ENCODE peak calls at places on chromosome 22, in five cellular contexts. U, D, H, L and F are unnamed samples. For H3K4me1, the result is how much of the 10 kb centered on the place peaks cover.

GRCh38 chr22:45961679-45962430 is 15.1 kb downstream of the WNT7B start:
- DNase-seq in L (no peak), D (no peak), U (no peak), H (no peak), F (no peak)

GRCh38 chr22:46734830-46735453 is 3.1 kb downstream of the CERK start:
- DNase-seq in U (no peak), L (no peak), D (no peak), H (no peak), F (peak)

GRCh38 chr22:34055525-34056200 is 135.4 kb upstream of the LARGE1 start:
- DNase-seq in D (no peak), L (no peak), U (no peak), H (peak), F (no peak)

GRCh38 chr22:48097723-48098122 is 1335.3 kb downstream of the TBC1D22A start:
- DNase-seq in D (peak), L (no peak), H (no peak), U (no peak), F (no peak)

GRCh38 chr22:29166180-29166579 is 39.5 kb upstream of the EMID1 start:
- DNase-seq in H (no peak), U (no peak), D (no peak), L (no peak), F (peak)

GRCh38 chr22:29854432-29854831 is 16.4 kb upstream of the ASCC2 start:
- DNase-seq in L (no peak), U (no peak), H (no peak), D (no peak), F (no peak)

GRCh38 chr22:29004647-29005371 is 56.8 kb downstream of the C22orf31 start:
- DNase-seq in H (no peak), U (no peak), L (peak), D (no peak), F (no peak)

GRCh38 chr22:23787600-23787896 is 782 bp downstream of the SMARCB1 start:
- DNase-seq in D (no peak), L (no peak), U (no peak), H (no peak), F (no peak)

GRCh38 chr22:42263944-42264343 is 6.5 kb downstream of the TCF20 start:
- DNase-seq in H (no peak), D (no peak), U (no peak), L (no peak), F (no peak)

GRCh38 chr22:46806789-46807188 is 44.3 kb downstream of the TBC1D22A start:
- DNase-seq in L (no peak), U (no peak), D (no peak), H (no peak), F (no peak)

GRCh38 chr22:42271906-42272305 is 1.5 kb upstream of the TCF20 start:
- DNase-seq in D (no peak), L (no peak), H (no peak), U (no peak), F (peak)

GRCh38 chr22:46108564-46109473 is 41.5 kb upstream of the PPARA start:
- DNase-seq in U (no peak), H (no peak), D (no peak), L (peak), F (no peak)

GRCh38 chr22:47847281-47847890 is 1084.9 kb downstream of the TBC1D22A start:
- DNase-seq in D (no peak), U (no peak), H (no peak), L (no peak), F (no peak)

GRCh38 chr22:25751174-25751581 is 9.2 kb downstream of the MYO18B start:
- DNase-seq in H (no peak), D (no peak), L (no peak), U (no peak), F (no peak)
- H3K4me1 ChIP-seq in H (under half), D (under half), L (under half), U (under half), F (under half)

GRCh38 chr22:35209203-35209602 is 48.1 kb upstream of the HMGXB4 start:
- DNase-seq in H (no peak), D (no peak), U (no peak), L (no peak), F (no peak)
- H3K4me3 ChIP-seq in H (no peak), D (no peak), U (no peak), L (no peak), F (no peak)

GRCh38 chr22:19505735-19506126 is 18.5 kb downstream of the CLDN5 start:
- DNase-seq in H (no peak), U (no peak), L (no peak), D (no peak), F (no peak)
- TF ChIP-seq POLR2A in H (no peak), U (no peak), L (no peak), D (no peak), F (no peak)

GRCh38 chr22:49534386-49534785 is 293.3 kb downstream of the BRD1 start:
- DNase-seq in L (no peak), H (no peak), D (peak), U (no peak), F (peak)

GRCh38 chr22:49535527-49536125 is 292.0 kb downstream of the BRD1 start:
- DNase-seq in D (peak), U (no peak), L (no peak), H (no peak), F (peak)

GRCh38 chr22:49532831-49533802 is 294.6 kb downstream of the BRD1 start:
- DNase-seq in D (no peak), U (no peak), L (no peak), H (no peak), F (peak)

GRCh38 chr22:49535126-49535525 is 292.5 kb downstream of the BRD1 start:
- DNase-seq in L (no peak), D (peak), U (no peak), H (no peak), F (peak)

DNA sequence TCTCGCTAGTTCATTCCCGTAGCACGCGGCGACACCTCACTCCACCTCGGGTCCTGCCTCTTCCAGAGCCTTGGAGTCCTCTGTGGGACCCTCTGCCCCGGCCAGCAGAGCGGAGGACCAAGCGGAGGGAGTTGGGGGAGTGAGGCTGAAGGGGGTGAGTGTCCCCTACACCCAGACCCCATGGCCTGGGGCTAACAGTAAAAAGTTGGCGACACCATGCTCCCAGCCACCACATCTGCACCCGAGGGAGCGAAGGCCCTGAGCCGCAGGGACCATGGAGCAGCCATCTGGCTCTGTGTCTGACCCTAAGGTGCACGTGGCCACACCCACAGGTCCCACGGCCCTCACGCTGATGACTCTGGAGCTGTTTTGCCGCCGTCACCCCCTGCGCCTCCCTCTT is 293.8 kb downstream of the BRD1 start:
- DNase-seq in U (no peak), D (peak), H (no peak), L (no peak), F (peak)
- H3K4me1 ChIP-seq in U (under half), D (under half), H (under half), L (under half), F (under half)

GRCh38 chr22:44721206-44721605 is 19.2 kb downstream of the PRR5 start:
- DNase-seq in U (no peak), H (no peak), L (no peak), D (no peak), F (no peak)
- H3K4me3 ChIP-seq in U (no peak), H (no peak), L (no peak), D (no peak), F (no peak)

GRCh38 chr22:37163618-37164534 is 14.2 kb upstream of the IL2RB start:
- DNase-seq in H (no peak), U (no peak), D (no peak), L (no peak), F (peak)
- TF ChIP-seq POLR2A in H (no peak), U (no peak), D (no peak), L (no peak), F (no peak)

DNA sequence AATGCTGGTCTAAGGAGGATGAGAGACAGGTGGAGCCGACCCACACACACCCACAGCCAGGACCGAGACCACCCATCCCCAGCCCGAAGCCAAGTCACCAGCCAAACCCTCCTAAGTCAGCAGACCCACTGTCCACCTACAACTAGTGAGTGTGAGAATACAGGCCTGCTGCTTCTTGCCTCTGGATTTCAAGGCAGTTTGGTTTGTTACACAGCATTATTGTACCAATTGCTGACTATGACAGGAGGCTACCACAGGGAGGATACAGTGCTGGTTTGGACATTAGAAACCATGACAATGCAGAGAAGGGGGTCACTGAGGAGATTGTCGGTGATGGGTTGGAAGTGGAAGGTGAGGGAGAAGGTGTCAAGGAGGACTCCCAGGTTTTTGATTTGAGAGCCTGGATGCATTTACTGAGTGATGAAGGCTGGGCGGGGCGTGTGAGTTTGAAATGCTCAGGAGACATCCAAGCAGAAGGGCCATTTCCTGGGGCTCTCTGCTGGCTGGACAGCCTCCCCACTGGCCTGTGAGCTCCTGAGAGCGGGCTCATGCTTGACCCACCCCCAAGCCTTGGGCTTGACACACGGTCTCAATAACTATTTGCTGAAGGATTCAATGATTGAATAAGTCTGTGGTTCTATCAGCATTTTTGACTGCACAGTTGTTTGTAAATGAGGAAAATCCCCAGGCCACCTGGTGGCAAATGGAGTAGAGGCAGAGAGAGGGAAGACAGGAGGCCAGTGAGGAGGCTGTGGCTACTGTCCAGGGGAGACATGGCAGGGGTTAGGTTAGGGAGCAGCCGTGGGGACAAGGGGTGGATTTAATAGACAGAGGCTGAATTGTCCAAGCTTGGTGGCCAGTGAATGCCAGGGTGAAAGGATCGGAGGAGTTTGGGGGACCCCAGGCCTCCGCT is 9.4 kb upstream of the SSTR3 start:
- DNase-seq in L (no peak), U (no peak), D (no peak), H (no peak), F (peak)
- H3K4me1 ChIP-seq in L (under half), U (under half), D (under half), H (under half), F (half or more)